ENCODE peak calls at places on chromosomes 4 and X, in eight cellular contexts. I, V, Y, S, A, Z, C and F are unnamed samples.

GRCh38 chrX:136586386-136586785 is 54.4 kb downstream of the VGLL1 start:
- DNase-seq in S (peak), I (no peak), V (no peak), Y (peak), A (no peak), C (no peak), Z (no peak), F (no peak)

GRCh38 chrX:39261446-39262147 is 460.3 kb downstream of the MID1IP1 start:
- DNase-seq in C (no peak), Z (peak), S (peak), Y (peak), V (no peak), I (peak), A (peak), F (peak)

GRCh38 chrX:104347860-104348259 is 93.1 kb upstream of the ESX1 start:
- DNase-seq in A (no peak), V (no peak), S (no peak), Z (no peak), Y (peak), C (no peak), I (peak), F (no peak)

GRCh38 chr4:126742048-126742447 is 890.7 kb upstream of the INTU start:
- DNase-seq in Y (no peak), C (no peak), V (no peak), Z (no peak), I (no peak), S (no peak), A (peak), F (no peak)

GRCh38 chr4:114108869-114109268 is 129.4 kb upstream of the ARSJ start:
- DNase-seq in V (no peak), S (peak), Y (no peak), Z (no peak), I (peak), C (no peak), A (peak), F (no peak)

GRCh38 chr4:87465739-87466366 is 43.5 kb downstream of the NUDT9 start:
- DNase-seq in C (no peak), A (peak), Y (peak), V (no peak), Z (peak), S (peak), I (peak), F (peak)

GRCh38 chr4:156763511-156763910 is 208.1 kb downstream of the PDGFC start:
- DNase-seq in Y (no peak), C (no peak), I (no peak), V (no peak), Z (no peak), A (no peak), S (no peak), F (no peak)

GRCh38 chr4:61462451-61463326 is 262.6 kb downstream of the ADGRL3 start:
- DNase-seq in C (no peak), Y (no peak), S (peak), Z (no peak), V (no peak), A (no peak), I (peak), F (no peak)

GRCh38 chr4:95178938-95179337 is 369.8 kb downstream of the UNC5C start:
- DNase-seq in S (no peak), I (peak), C (no peak), A (no peak), Y (no peak), Z (no peak), V (no peak), F (no peak)

GRCh38 chrX:154309041-154309775 is 13.6 kb downstream of the TKTL1 start:
- DNase-seq in Z (no peak), C (peak), S (no peak), I (no peak), Y (no peak), V (no peak), A (no peak), F (no peak)

GRCh38 chrX:154315416-154315815 is 19.8 kb downstream of the TKTL1 start:
- DNase-seq in Y (no peak), A (no peak), Z (no peak), V (no peak), C (peak), S (no peak), I (no peak), F (no peak)

GRCh38 chrX:154312116-154312515 is 16.5 kb downstream of the TKTL1 start:
- DNase-seq in A (no peak), Y (no peak), I (no peak), C (peak), Z (no peak), V (no peak), S (no peak), F (no peak)

GRCh38 chrX:154310991-154311541 is 15.5 kb downstream of the TKTL1 start:
- DNase-seq in V (no peak), C (peak), Y (no peak), I (no peak), S (no peak), A (no peak), Z (no peak), F (no peak)

GRCh38 chrX:154313147-154313546 is 17.6 kb downstream of the TKTL1 start:
- DNase-seq in Y (no peak), I (no peak), V (no peak), S (no peak), A (no peak), C (peak), Z (no peak), F (peak)
- TF ChIP-seq CTCF in Y (no peak), I (no peak), V (no peak), S (no peak), A (no peak), C (no peak), Z (no peak), F (no peak)

GRCh38 chrX:41320393-41320792 is 13.6 kb upstream of the DDX3X start:
- DNase-seq in Z (no peak), Y (no peak), A (no peak), C (no peak), S (no peak), I (no peak), V (no peak), F (no peak)
- TF ChIP-seq CTCF in Z (no peak), Y (no peak), A (no peak), C (no peak), S (no peak), I (no peak), V (no peak), F (no peak)

GRCh38 chr4:41645716-41646115 is 102.8 kb downstream of the PHOX2B start:
- DNase-seq in A (no peak), S (no peak), V (no peak), Y (no peak), Z (no peak), C (no peak), I (no peak), F (no peak)

GRCh38 chr4:41644915-41645295 is 103.6 kb downstream of the PHOX2B start:
- DNase-seq in Y (no peak), A (no peak), S (no peak), C (no peak), I (no peak), V (no peak), Z (no peak), F (no peak)

GRCh38 chr4:41646862-41647261 is 101.7 kb downstream of the PHOX2B start:
- DNase-seq in S (no peak), V (no peak), C (no peak), I (no peak), Y (no peak), A (no peak), Z (no peak), F (no peak)

GRCh38 chr4:41647368-41647767 is 101.2 kb downstream of the PHOX2B start:
- DNase-seq in Z (no peak), S (no peak), C (no peak), I (no peak), V (no peak), A (no peak), Y (no peak), F (peak)

DNA sequence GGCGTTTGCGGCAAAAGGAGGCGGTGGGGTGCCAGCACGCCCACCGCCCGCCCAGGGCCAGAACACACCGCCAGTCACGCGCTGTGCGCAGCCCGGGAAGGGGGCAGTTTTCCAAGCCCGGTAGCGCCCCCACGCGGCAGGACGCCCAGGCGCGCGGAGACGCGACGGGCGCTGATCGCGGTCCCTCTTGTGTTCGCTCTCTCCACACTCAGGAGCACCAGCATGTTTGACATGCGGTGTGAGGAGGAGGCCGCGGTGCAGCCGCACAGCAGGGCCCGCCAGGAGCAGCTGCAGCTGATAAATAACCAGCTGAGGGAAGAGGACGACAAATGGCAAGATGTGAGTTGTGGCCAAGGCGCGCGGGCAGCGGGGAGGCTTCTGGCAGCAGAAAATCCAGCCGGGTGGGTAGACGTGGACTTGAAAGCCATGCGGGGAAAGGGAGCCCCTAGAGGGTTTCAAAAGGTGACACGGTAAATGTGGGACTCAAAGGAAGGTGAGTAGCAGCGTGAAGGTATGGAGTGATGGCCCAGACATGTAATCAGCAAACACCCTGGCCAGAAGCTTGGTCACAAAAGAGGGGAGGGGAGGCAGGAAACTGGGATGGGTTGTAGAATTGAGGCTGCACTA is 104.1 kb downstream of the PHOX2B start:
- DNase-seq in I (peak), C (peak), Y (peak), V (peak), Z (no peak), S (peak), A (no peak), F (peak)
- TF ChIP-seq CTCF in I (peak), C (peak), Y (peak), V (peak), Z (peak), S (peak), A (no peak), F (peak)

DNA sequence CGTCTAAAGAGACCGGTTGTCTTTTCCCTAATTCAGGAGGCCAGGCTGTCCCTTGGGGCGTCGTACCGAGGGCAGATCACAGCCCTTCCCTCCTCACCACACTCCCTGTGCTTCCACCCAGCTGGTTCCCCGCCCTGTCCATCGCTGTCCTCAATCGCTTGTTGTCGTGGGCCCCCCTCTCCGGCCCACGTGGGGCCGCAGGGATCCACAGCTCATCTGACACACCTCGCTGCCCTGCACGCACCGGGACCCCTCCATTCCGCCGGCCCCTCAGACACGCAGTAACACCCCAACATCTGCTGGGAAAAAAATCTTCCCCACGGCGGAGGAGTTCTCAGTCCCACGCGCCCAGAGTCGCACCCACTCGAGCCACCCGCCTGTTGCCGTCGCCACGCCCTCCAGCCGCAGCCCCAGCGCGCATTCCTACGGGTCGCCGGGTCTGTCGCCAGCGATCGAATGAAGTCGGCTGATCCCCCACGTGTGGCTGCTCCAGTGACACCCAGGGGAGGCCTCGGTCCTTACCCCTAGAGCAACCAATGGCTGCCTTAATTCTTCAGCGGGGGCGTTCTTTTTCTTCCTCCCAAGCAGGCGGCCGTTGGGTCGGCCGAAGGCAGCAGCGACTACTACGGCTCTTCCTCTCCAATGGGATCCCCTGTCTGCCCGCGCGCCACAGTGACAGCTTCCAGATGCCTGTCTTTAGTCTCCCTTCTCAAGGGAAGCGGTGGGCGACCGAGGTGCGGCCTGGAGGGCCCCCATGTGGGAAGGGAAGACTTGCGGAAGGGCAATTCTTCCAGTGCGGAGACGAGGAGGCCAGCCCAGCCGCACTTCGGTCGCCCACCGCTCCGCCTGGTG is 885 bp upstream of the SEPTIN11 start:
- DNase-seq in S (peak), C (peak), Z (peak), A (no peak), V (peak), I (peak), Y (peak), F (peak)
- TF ChIP-seq CTCF in S (no peak), C (no peak), Z (no peak), A (no peak), V (no peak), I (peak), Y (no peak), F (no peak)

DNA sequence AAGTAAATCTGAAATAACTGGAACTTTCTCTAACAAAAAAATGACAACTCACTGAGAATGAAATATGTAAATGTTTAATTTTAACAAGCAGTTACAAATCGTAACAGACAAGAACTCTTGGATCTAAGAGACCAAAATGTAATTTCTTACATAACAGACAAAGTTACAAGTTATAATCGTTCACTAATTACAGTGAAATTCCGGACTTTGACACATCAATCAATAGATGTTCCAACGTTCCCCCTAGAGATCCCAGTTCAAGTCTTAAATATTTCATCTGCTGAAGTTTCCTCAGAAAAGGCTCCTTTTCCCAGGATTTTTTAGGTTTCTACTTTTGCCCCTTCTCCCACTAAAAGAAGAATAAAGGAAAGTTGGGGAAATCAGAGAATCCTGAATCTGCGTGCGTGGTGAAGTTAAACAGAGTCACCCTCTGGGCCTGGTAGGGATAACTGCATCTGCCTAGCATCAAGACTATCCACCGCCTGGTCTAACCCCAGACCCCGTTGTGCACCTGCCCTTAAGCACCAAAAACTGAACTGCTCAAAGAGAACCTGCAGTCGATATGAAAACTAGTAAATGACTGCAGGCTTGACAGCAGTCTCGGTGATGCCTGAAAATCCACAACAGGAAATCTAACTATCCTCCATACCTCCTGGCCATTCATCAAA is 2.3 kb downstream of the IRF2 start:
- DNase-seq in C (no peak), V (no peak), Z (peak), A (peak), I (no peak), Y (peak), S (peak), F (peak)
- TF ChIP-seq CTCF in C (no peak), V (no peak), Z (no peak), A (peak), I (no peak), Y (no peak), S (no peak), F (peak)

GRCh38 chr4:182642831-182643230 is 274.4 kb downstream of the DCTD start:
- DNase-seq in V (no peak), S (no peak), Y (no peak), C (no peak), A (peak), I (peak), Z (no peak), F (no peak)
- TF ChIP-seq CTCF in V (no peak), S (no peak), Y (no peak), C (no peak), A (peak), I (peak), Z (no peak), F (no peak)

GRCh38 chr4:76748649-76749048 is 149.3 kb downstream of the SOWAHB start:
- DNase-seq in V (no peak), I (peak), C (peak), A (peak), S (peak), Z (peak), Y (peak), F (peak)
- TF ChIP-seq CTCF in V (no peak), I (peak), C (peak), A (peak), S (peak), Z (no peak), Y (no peak), F (peak)